ENCODE peak calls at places on chromosome 18, in nine cellular contexts. One of them, this sample, is unnamed.
A peak's percentile ranks its signal among the peaks of the same experiment; 100 is the strongest.

GRCh38 chr18:7567487-7568425 is 640 bp downstream of the PTPRM start:
- DNase-seq in T-helper 2 cell: no peak
- DNase-seq in nephron progenitor cell: peak; percentile 59
- DNase-seq in stimulated activated CD4-positive, alpha-beta T cell treated with anti-CD3 and anti-CD28 coated beads, Interleukin-1b, Interleukin-23, amount 100 ng/mL, for 1 hour: no peak
- DNase-seq in HL-60: no peak
- DNase-seq in SK-N-MC: no peak
- DNase-seq in AG09309: no peak
- DNase-seq in activated T-helper 1 cell treated with Interleukin-2 at 50 U/mL for 16 hours: no peak
- DNase-seq in activated CD4-positive, alpha-beta T cell treated with anti-CD3 and anti-CD28 coated beads for 1 hour: no peak
- DNase-seq in this sample: no peak

GRCh38 chr18:27428120-27428519 is 243.0 kb upstream of the CHST9 start:
- DNase-seq in T-helper 2 cell: no peak
- DNase-seq in nephron progenitor cell: no peak
- DNase-seq in stimulated activated CD4-positive, alpha-beta T cell treated with anti-CD3 and anti-CD28 coated beads, Interleukin-1b, Interleukin-23, amount 100 ng/mL, for 1 hour: no peak
- DNase-seq in HL-60: no peak
- DNase-seq in SK-N-MC: no peak
- DNase-seq in AG09309: no peak
- DNase-seq in activated T-helper 1 cell treated with Interleukin-2 at 50 U/mL for 16 hours: no peak
- DNase-seq in activated CD4-positive, alpha-beta T cell treated with anti-CD3 and anti-CD28 coated beads for 1 hour: no peak
- DNase-seq in this sample: no peak

GRCh38 chr18:66872277-66872676 is 268.4 kb upstream of the CDH19 start:
- DNase-seq in T-helper 2 cell: no peak
- DNase-seq in nephron progenitor cell: no peak
- DNase-seq in stimulated activated CD4-positive, alpha-beta T cell treated with anti-CD3 and anti-CD28 coated beads, Interleukin-1b, Interleukin-23, amount 100 ng/mL, for 1 hour: no peak
- DNase-seq in HL-60: no peak
- DNase-seq in SK-N-MC: peak; percentile 35
- DNase-seq in AG09309: no peak
- DNase-seq in activated T-helper 1 cell treated with Interleukin-2 at 50 U/mL for 16 hours: no peak
- DNase-seq in activated CD4-positive, alpha-beta T cell treated with anti-CD3 and anti-CD28 coated beads for 1 hour: no peak
- DNase-seq in this sample: no peak

GRCh38 chr18:48949606-48950535 is 894 bp downstream of the SMAD7 start:
- DNase-seq in T-helper 2 cell: no peak
- DNase-seq in nephron progenitor cell: peak; percentile 62
- DNase-seq in stimulated activated CD4-positive, alpha-beta T cell treated with anti-CD3 and anti-CD28 coated beads, Interleukin-1b, Interleukin-23, amount 100 ng/mL, for 1 hour: no peak
- DNase-seq in HL-60: no peak
- DNase-seq in SK-N-MC: no peak
- DNase-seq in AG09309: no peak
- DNase-seq in activated T-helper 1 cell treated with Interleukin-2 at 50 U/mL for 16 hours: peak; percentile 28
- DNase-seq in activated CD4-positive, alpha-beta T cell treated with anti-CD3 and anti-CD28 coated beads for 1 hour: no peak
- DNase-seq in this sample: no peak

GRCh38 chr18:75896865-75897264 is 469.4 kb upstream of the SMIM21 start:
- DNase-seq in T-helper 2 cell: no peak
- DNase-seq in nephron progenitor cell: peak; percentile 26
- DNase-seq in stimulated activated CD4-positive, alpha-beta T cell treated with anti-CD3 and anti-CD28 coated beads, Interleukin-1b, Interleukin-23, amount 100 ng/mL, for 1 hour: no peak
- DNase-seq in HL-60: no peak
- DNase-seq in SK-N-MC: no peak
- DNase-seq in AG09309: no peak
- DNase-seq in activated T-helper 1 cell treated with Interleukin-2 at 50 U/mL for 16 hours: no peak
- DNase-seq in activated CD4-positive, alpha-beta T cell treated with anti-CD3 and anti-CD28 coated beads for 1 hour: no peak
- DNase-seq in this sample: no peak

GRCh38 chr18:74291771-74292540 is at the start of gene CYB5A:
- DNase-seq in T-helper 2 cell: peak; percentile 96
- DNase-seq in nephron progenitor cell: peak; percentile 99
- DNase-seq in stimulated activated CD4-positive, alpha-beta T cell treated with anti-CD3 and anti-CD28 coated beads, Interleukin-1b, Interleukin-23, amount 100 ng/mL, for 1 hour: peak; percentile 95
- DNase-seq in HL-60: peak; percentile 93
- DNase-seq in SK-N-MC: peak; percentile 72
- DNase-seq in AG09309: peak; percentile 79
- DNase-seq in activated T-helper 1 cell treated with Interleukin-2 at 50 U/mL for 16 hours: peak; percentile 97
- DNase-seq in activated CD4-positive, alpha-beta T cell treated with anti-CD3 and anti-CD28 coated beads for 1 hour: peak; percentile 98
- DNase-seq in this sample: peak; percentile 99

GRCh38 chr18:7202119-7202680 is 28.7 kb upstream of the LRRC30 start:
- DNase-seq in T-helper 2 cell: no peak
- DNase-seq in nephron progenitor cell: no peak
- DNase-seq in stimulated activated CD4-positive, alpha-beta T cell treated with anti-CD3 and anti-CD28 coated beads, Interleukin-1b, Interleukin-23, amount 100 ng/mL, for 1 hour: no peak
- DNase-seq in HL-60: no peak
- DNase-seq in SK-N-MC: no peak
- DNase-seq in AG09309: no peak
- DNase-seq in activated T-helper 1 cell treated with Interleukin-2 at 50 U/mL for 16 hours: no peak
- DNase-seq in activated CD4-positive, alpha-beta T cell treated with anti-CD3 and anti-CD28 coated beads for 1 hour: no peak
- DNase-seq in this sample: no peak

GRCh38 chr18:30862900-30863299 is 179.6 kb downstream of the DSC3 start:
- DNase-seq in T-helper 2 cell: no peak
- DNase-seq in nephron progenitor cell: no peak
- DNase-seq in stimulated activated CD4-positive, alpha-beta T cell treated with anti-CD3 and anti-CD28 coated beads, Interleukin-1b, Interleukin-23, amount 100 ng/mL, for 1 hour: no peak
- DNase-seq in HL-60: no peak
- DNase-seq in SK-N-MC: no peak
- DNase-seq in AG09309: no peak
- DNase-seq in activated T-helper 1 cell treated with Interleukin-2 at 50 U/mL for 16 hours: no peak
- DNase-seq in activated CD4-positive, alpha-beta T cell treated with anti-CD3 and anti-CD28 coated beads for 1 hour: no peak
- DNase-seq in this sample: no peak

GRCh38 chr18:23735021-23735464 is 45.8 kb downstream of the LAMA3 start:
- DNase-seq in T-helper 2 cell: no peak
- DNase-seq in nephron progenitor cell: no peak
- DNase-seq in stimulated activated CD4-positive, alpha-beta T cell treated with anti-CD3 and anti-CD28 coated beads, Interleukin-1b, Interleukin-23, amount 100 ng/mL, for 1 hour: no peak
- DNase-seq in HL-60: no peak
- DNase-seq in SK-N-MC: no peak
- DNase-seq in AG09309: no peak
- DNase-seq in activated T-helper 1 cell treated with Interleukin-2 at 50 U/mL for 16 hours: no peak
- DNase-seq in activated CD4-positive, alpha-beta T cell treated with anti-CD3 and anti-CD28 coated beads for 1 hour: no peak
- DNase-seq in this sample: no peak

GRCh38 chr18:37309861-37310260 is 255.7 kb downstream of the CELF4 start:
- DNase-seq in T-helper 2 cell: no peak
- DNase-seq in nephron progenitor cell: no peak
- DNase-seq in stimulated activated CD4-positive, alpha-beta T cell treated with anti-CD3 and anti-CD28 coated beads, Interleukin-1b, Interleukin-23, amount 100 ng/mL, for 1 hour: no peak
- DNase-seq in HL-60: no peak
- DNase-seq in SK-N-MC: no peak
- DNase-seq in AG09309: no peak
- DNase-seq in activated T-helper 1 cell treated with Interleukin-2 at 50 U/mL for 16 hours: no peak
- DNase-seq in activated CD4-positive, alpha-beta T cell treated with anti-CD3 and anti-CD28 coated beads for 1 hour: no peak
- DNase-seq in this sample: no peak

GRCh38 chr18:58615150-58616132 is 13.4 kb downstream of the ALPK2 start:
- DNase-seq in T-helper 2 cell: no peak
- DNase-seq in nephron progenitor cell: no peak
- DNase-seq in stimulated activated CD4-positive, alpha-beta T cell treated with anti-CD3 and anti-CD28 coated beads, Interleukin-1b, Interleukin-23, amount 100 ng/mL, for 1 hour: no peak
- DNase-seq in HL-60: peak; percentile 40
- DNase-seq in SK-N-MC: no peak
- DNase-seq in AG09309: no peak
- DNase-seq in activated T-helper 1 cell treated with Interleukin-2 at 50 U/mL for 16 hours: peak; percentile 29
- DNase-seq in activated CD4-positive, alpha-beta T cell treated with anti-CD3 and anti-CD28 coated beads for 1 hour: peak; percentile 39
- DNase-seq in this sample: peak; percentile 8

GRCh38 chr18:74617486-74617885 is 19.8 kb downstream of the ZNF407 start:
- DNase-seq in T-helper 2 cell: no peak
- DNase-seq in nephron progenitor cell: no peak
- DNase-seq in stimulated activated CD4-positive, alpha-beta T cell treated with anti-CD3 and anti-CD28 coated beads, Interleukin-1b, Interleukin-23, amount 100 ng/mL, for 1 hour: no peak
- DNase-seq in HL-60: no peak
- DNase-seq in SK-N-MC: no peak
- DNase-seq in AG09309: no peak
- DNase-seq in activated T-helper 1 cell treated with Interleukin-2 at 50 U/mL for 16 hours: no peak
- DNase-seq in activated CD4-positive, alpha-beta T cell treated with anti-CD3 and anti-CD28 coated beads for 1 hour: no peak
- DNase-seq in this sample: no peak

GRCh38 chr18:30121397-30121796 is 921.1 kb downstream of the DSC3 start:
- DNase-seq in T-helper 2 cell: no peak
- DNase-seq in nephron progenitor cell: no peak
- DNase-seq in stimulated activated CD4-positive, alpha-beta T cell treated with anti-CD3 and anti-CD28 coated beads, Interleukin-1b, Interleukin-23, amount 100 ng/mL, for 1 hour: no peak
- DNase-seq in HL-60: no peak
- DNase-seq in SK-N-MC: no peak
- DNase-seq in AG09309: no peak
- DNase-seq in activated T-helper 1 cell treated with Interleukin-2 at 50 U/mL for 16 hours: no peak
- DNase-seq in activated CD4-positive, alpha-beta T cell treated with anti-CD3 and anti-CD28 coated beads for 1 hour: no peak
- DNase-seq in this sample: no peak